ENCODE peak calls at places on chromosome 5, in ten cellular contexts. X is heart right ventricle; M is CD4-positive, CD25-positive, alpha-beta regulatory T cell; F is HCT116; Y is CD8-positive, alpha-beta memory T cell; U is naive thymus-derived CD4-positive, alpha-beta T cell; H is brain microvascular endothelial cell; O is IMR-90; Q is astrocyte; T is neural progenitor cell. K is an unnamed sample.
A peak's percentile ranks its signal among the peaks of the same experiment; 100 is the strongest.

GRCh38 chr5:157867736-157868135 is 8.8 kb upstream of the CLINT1 start:
- DNase-seq in X (no peak), M (no peak), F (no peak), Y (no peak), U (no peak), H (no peak), O (no peak), Q (no peak), T (no peak), K (no peak)

GRCh38 chr5:158382473-158382872 is 523.5 kb upstream of the CLINT1 start:
- DNase-seq in X (peak; percentile 48), M (no peak), F (peak; percentile 29), Y (no peak), U (no peak), H (peak; percentile 99), O (peak; percentile 97), Q (peak; percentile 95), T (no peak), K (peak; percentile 88)

GRCh38 chr5:54862036-54862435 is 123.4 kb downstream of the ESM1 start:
- DNase-seq in X (no peak), M (no peak), F (no peak), Y (no peak), U (no peak), H (no peak), O (peak; percentile 17), Q (peak; percentile 29), T (no peak), K (no peak)

GRCh38 chr5:3310551-3311340 is 284.9 kb upstream of the IRX1 start:
- DNase-seq in X (no peak), M (no peak), F (no peak), Y (no peak), U (no peak), H (no peak), O (no peak), Q (peak; percentile 87), T (peak; percentile 35), K (no peak)

GRCh38 chr5:99141534-99142135 is 212.8 kb upstream of the CHD1 start:
- DNase-seq in X (no peak), M (no peak), F (no peak), Y (no peak), U (no peak), H (no peak), O (no peak), Q (no peak), T (peak; percentile 3), K (no peak)

GRCh38 chr5:5816960-5817359 is 394.5 kb downstream of the ICE1 start:
- DNase-seq in X (no peak), M (no peak), F (no peak), Y (no peak), U (no peak), H (no peak), O (no peak), Q (no peak), T (no peak), K (no peak)

GRCh38 chr5:82984786-82985762 is 92.1 kb downstream of the TMEM167A start:
- DNase-seq in X (no peak), M (no peak), F (no peak), Y (no peak), U (no peak), H (no peak), O (no peak), Q (no peak), T (no peak), K (no peak)

GRCh38 chr5:16741007-16741406 is 124.2 kb upstream of the RETREG1 start:
- DNase-seq in X (no peak), M (no peak), F (no peak), Y (no peak), U (no peak), H (no peak), O (peak; percentile 43), Q (peak; percentile 39), T (peak; percentile 52), K (no peak)

DNA sequence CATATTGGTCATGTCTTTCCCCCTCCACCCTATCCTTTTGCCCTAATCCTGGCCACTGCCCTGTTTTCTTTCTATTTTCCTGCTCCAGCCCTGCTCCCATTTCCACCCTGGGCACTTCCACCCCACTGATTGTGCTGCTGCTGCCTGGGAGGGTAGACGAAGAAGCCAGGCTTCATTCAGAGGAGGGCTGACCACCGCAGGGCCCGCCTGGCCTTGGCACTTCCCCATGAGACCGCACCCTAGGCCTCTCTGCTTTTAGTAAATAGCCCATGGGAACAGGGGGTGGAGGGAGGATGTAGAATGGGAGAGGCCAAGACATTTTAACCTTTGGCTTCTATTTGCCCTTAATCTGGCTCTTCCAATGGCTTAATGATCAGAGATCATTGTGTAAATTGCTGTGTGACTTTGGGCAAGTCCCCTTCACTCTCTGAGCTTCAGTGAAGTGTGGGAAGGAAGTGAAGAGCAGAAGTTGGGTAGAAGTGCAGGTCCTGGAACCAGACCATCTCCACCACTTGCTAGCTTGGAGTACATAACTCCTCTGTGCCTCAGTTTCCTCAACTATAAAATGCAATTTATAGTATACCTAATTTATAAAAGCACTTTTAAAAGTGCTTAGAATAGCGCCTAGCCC is 13.6 kb upstream of the GPX3 start:
- DNase-seq in X (no peak), M (no peak), F (no peak), Y (no peak), U (no peak), H (no peak), O (no peak), Q (no peak), T (no peak), K (no peak)
- H3K27ac ChIP-seq in X (peak overlapping the region; percentile 85), M (no peak overlapping the region), F (no peak overlapping the region), Y (no peak overlapping the region), U (no peak overlapping the region), H (no peak overlapping the region), O (peak overlapping the region; percentile 76), Q (no peak overlapping the region), T (no peak overlapping the region), K (no peak overlapping the region)

GRCh38 chr5:68447121-68447520 is 231.6 kb downstream of the PIK3R1 start:
- DNase-seq in X (no peak), M (no peak), F (no peak), Y (no peak), U (no peak), H (no peak), O (no peak), Q (no peak), T (no peak), K (no peak)

GRCh38 chr5:68449380-68449779 is 233.8 kb downstream of the PIK3R1 start:
- DNase-seq in X (peak; percentile 38), M (no peak), F (no peak), Y (no peak), U (no peak), H (no peak), O (no peak), Q (no peak), T (no peak), K (no peak)

GRCh38 chr5:68446070-68446357 is 230.5 kb downstream of the PIK3R1 start:
- DNase-seq in X (no peak), M (no peak), F (no peak), Y (no peak), U (no peak), H (no peak), O (no peak), Q (no peak), T (no peak), K (no peak)

GRCh38 chr5:68446487-68446894 is 230.9 kb downstream of the PIK3R1 start:
- DNase-seq in X (no peak), M (no peak), F (no peak), Y (no peak), U (no peak), H (no peak), O (no peak), Q (no peak), T (no peak), K (no peak)

DNA sequence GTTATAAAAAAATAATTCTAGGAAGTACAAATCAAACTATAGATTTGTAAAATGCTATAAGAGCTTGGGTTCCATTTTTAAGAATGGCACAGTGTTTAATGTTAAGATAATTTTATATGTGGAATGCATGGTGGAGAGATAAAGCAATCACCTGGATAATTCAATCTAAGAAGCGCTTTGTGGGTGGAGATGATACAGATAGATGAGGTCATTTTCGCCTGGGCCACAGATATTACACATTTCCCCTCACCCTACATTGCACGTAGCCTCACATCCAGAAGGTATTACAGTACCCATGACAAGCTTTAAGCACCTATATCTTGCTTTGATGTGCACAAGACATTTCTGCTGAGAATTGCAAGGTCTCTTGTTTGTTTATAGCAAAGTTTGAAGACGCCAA is 232.0 kb downstream of the PIK3R1 start:
- DNase-seq in X (no peak), M (no peak), F (no peak), Y (peak; percentile 14), U (no peak), H (no peak), O (no peak), Q (no peak), T (no peak), K (no peak)
- H3K27ac ChIP-seq in X (no peak overlapping the region), M (no peak overlapping the region), F (no peak overlapping the region), Y (no peak overlapping the region), U (no peak overlapping the region), H (no peak overlapping the region), O (no peak overlapping the region), Q (no peak overlapping the region), T (no peak overlapping the region), K (no peak overlapping the region)

DNA sequence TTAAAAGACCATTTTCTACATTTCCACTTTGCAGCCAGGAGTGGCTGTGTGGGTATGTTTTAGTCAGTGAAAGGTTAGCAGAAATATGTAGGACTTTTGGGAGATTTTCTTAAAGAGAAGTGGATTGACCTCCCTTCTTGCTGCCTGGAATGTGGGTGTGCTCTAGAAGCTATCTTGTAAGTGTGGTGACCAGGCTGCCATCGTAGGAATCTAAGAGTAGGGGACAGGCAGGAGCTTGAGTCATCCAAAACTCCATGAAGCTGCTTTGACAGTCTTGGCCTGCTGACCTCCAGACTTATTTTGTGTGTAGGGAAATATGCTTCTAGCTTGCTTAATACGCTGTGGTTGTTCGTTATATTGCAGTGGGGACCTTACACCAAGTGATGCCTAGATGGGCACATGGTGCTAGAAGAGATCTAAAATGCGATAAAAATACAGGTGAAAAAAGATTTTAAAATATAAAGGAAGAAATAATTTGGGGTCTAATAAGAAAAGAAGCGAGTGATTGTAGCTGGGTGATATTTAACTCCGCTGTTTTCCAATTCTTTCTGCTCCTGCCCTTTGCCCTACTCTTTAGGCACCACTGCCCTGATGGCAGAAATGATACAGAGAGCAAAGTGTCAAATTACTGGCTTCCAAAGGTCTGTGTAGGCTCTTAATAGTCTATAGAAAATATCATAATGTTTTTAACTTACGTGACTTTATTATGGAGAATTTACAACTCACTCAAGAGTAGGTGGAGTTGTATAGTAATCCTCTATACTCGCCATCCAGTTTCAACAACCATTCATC is 298.2 kb upstream of the ZNF608 start:
- DNase-seq in X (no peak), M (no peak), F (no peak), Y (no peak), U (no peak), H (peak; percentile 56), O (no peak), Q (peak; percentile 58), T (no peak), K (no peak)
- H3K27ac ChIP-seq in X (no peak overlapping the region), M (no peak overlapping the region), F (no peak overlapping the region), Y (no peak overlapping the region), U (no peak overlapping the region), H (peak overlapping the region; percentile 42), O (no peak overlapping the region), Q (peak overlapping the region; percentile 64), T (no peak overlapping the region), K (no peak overlapping the region)

GRCh38 chr5:168842571-168843205 is 263.5 kb upstream of the PANK3 start:
- DNase-seq in X (peak; percentile 46), M (no peak), F (no peak), Y (no peak), U (no peak), H (no peak), O (no peak), Q (no peak), T (no peak), K (no peak)

GRCh38 chr5:168837852-168838251 is 258.7 kb upstream of the PANK3 start:
- DNase-seq in X (no peak), M (no peak), F (no peak), Y (no peak), U (no peak), H (no peak), O (no peak), Q (no peak), T (no peak), K (no peak)

GRCh38 chr5:168844566-168845296 is 265.6 kb upstream of the PANK3 start:
- DNase-seq in X (no peak), M (no peak), F (no peak), Y (no peak), U (no peak), H (no peak), O (no peak), Q (no peak), T (peak; percentile 8), K (no peak)

GRCh38 chr5:168843998-168844374 is 264.8 kb upstream of the PANK3 start:
- DNase-seq in X (no peak), M (no peak), F (no peak), Y (no peak), U (no peak), H (no peak), O (no peak), Q (no peak), T (no peak), K (no peak)

DNA sequence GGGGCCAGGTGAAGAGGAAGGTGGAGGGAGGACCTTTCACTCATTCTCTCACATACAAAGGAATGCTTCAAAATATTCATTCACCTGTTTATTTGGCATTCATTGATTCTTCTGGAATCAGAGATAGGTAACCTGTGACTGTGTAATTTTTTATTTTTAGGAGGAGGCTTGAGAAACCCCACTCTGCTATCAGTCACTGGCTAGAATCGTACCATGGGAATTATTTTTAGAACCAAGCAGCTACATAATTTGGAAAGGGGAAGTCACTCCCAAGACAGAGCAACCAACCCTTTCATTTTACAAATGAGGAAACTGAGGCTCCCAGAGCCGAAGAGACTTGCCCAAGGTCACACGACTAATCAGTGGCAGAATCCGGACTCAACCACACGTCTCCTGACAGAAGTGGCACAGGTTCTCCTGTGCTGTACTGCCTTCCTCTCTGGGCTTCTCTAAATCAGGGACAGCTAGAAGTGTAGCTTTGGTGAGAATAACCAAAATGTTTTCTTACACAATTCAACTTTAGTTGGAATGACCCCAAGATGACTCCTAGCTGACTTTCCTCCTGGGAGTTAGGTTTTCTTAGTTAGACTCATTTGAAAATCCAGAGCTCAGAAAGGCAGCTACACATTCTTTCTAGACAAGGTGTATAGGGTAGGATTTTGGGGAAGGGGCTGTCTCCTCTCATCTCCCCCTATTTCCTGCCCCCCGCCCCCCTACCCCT is 264.3 kb upstream of the PANK3 start:
- DNase-seq in X (no peak), M (no peak), F (no peak), Y (no peak), U (no peak), H (no peak), O (no peak), Q (no peak), T (no peak), K (no peak)
- H3K27ac ChIP-seq in X (peak overlapping the region; percentile 48), M (no peak overlapping the region), F (no peak overlapping the region), Y (no peak overlapping the region), U (no peak overlapping the region), H (no peak overlapping the region), O (no peak overlapping the region), Q (no peak overlapping the region), T (no peak overlapping the region), K (no peak overlapping the region)